ENCODE peak calls at places on chromosome 6, in nine cellular contexts. Q is non-pigmented ciliary epithelial cell; K is AG08396; O is SW 1271; M is spleen; R is kidney tubule cell; V is AG10803; P is stimulated activated CD4-positive, alpha-beta T cell treated with anti-CD3 and anti-CD28 coated beads, Interleukin-4, amount 100 ng/mL, for 24 hours; F is activated naive CD4-positive, alpha-beta T cell treated with anti-CD3 and anti-CD28 coated beads for 36 hours. U is an unnamed sample.

GRCh38 chr6:122779672-122780066 is at the start of gene FABP7:
- DNase-seq in R (no peak), Q (no peak), K (no peak), O (no peak), V (no peak), M (no peak), P (no peak), F (no peak), U (no peak)

GRCh38 chr6:31430449-31430848 is 27.1 kb downstream of the MICA start:
- DNase-seq in F (no peak), P (no peak), R (no peak), Q (no peak), V (no peak), O (no peak), K (no peak), M (no peak), U (no peak)

GRCh38 chr6:138403324-138403800 is 661 bp upstream of the HEBP2 start:
- DNase-seq in F (peak), M (peak), O (no peak), Q (no peak), P (peak), K (peak), R (peak), V (no peak), U (no peak)

GRCh38 chr6:19616022-19616421 is 221.1 kb upstream of the ID4 start:
- DNase-seq in P (no peak), V (no peak), O (no peak), F (no peak), K (no peak), Q (no peak), R (no peak), M (no peak), U (no peak)

GRCh38 chr6:107667790-107668189 is 156.3 kb downstream of the SCML4 start:
- DNase-seq in K (no peak), V (no peak), O (no peak), P (no peak), R (no peak), M (no peak), Q (no peak), F (no peak), U (no peak)

GRCh38 chr6:15901141-15902115 is 227.5 kb upstream of the MYLIP start:
- DNase-seq in K (no peak), R (peak), P (peak), F (peak), Q (no peak), V (no peak), O (no peak), M (no peak), U (no peak)

GRCh38 chr6:2542858-2543218 is 207.9 kb downstream of the MYLK4 start:
- DNase-seq in V (peak), Q (peak), P (peak), M (no peak), F (peak), O (no peak), K (no peak), R (peak), U (peak)

GRCh38 chr6:156660389-156660788 is 116.8 kb upstream of the ARID1B start:
- DNase-seq in O (no peak), R (no peak), P (no peak), K (no peak), V (no peak), F (no peak), M (no peak), Q (no peak), U (no peak)

GRCh38 chr6:21597706-21598273 is 4.2 kb downstream of the SOX4 start:
- DNase-seq in F (no peak), R (peak), M (no peak), P (no peak), V (peak), Q (no peak), K (peak), O (no peak), U (no peak)

GRCh38 chr6:53718597-53719460 is 53.3 kb upstream of the KLHL31 start:
- DNase-seq in R (peak), Q (no peak), O (peak), K (peak), P (peak), M (no peak), V (peak), F (peak), U (peak)